ENCODE peak calls at places on chromosomes 3 and 15, in nine cellular contexts. C, D, X, S, A, R, W, Y and O are unnamed samples.

GRCh38 chr15:64246364-64247189 is 83.8 kb upstream of the PPIB start:
- DNase-seq in A (peak; percentile 29), R (no peak), S (no peak), X (no peak), D (peak; percentile 88), W (no peak), Y (no peak), C (no peak), O (no peak)

GRCh38 chr3:131812433-131812832 is 222.4 kb downstream of the CPNE4 start:
- DNase-seq in A (no peak), S (no peak), C (no peak), X (no peak), D (no peak), R (no peak), W (no peak), Y (no peak), O (no peak)

GRCh38 chr3:170059447-170059846 is 21.7 kb downstream of the GPR160 start:
- DNase-seq in C (no peak), R (no peak), A (no peak), W (no peak), D (no peak), S (no peak), Y (no peak), X (no peak), O (no peak)

GRCh38 chr15:47383102-47383501 is 334.2 kb upstream of the SEMA6D start:
- DNase-seq in C (no peak), X (no peak), D (no peak), A (no peak), W (no peak), R (no peak), S (no peak), Y (no peak), O (no peak)

GRCh38 chr3:13186416-13186815 is 113.2 kb upstream of the IQSEC1 start:
- DNase-seq in A (no peak), C (no peak), D (no peak), W (no peak), Y (no peak), R (no peak), X (no peak), S (no peak), O (no peak)

GRCh38 chr3:154829979-154830378 is 250.1 kb upstream of the MME start:
- DNase-seq in Y (no peak), C (no peak), W (no peak), X (no peak), A (no peak), D (no peak), S (no peak), R (no peak), O (no peak)

GRCh38 chr15:68816795-68817303 is 3.8 kb downstream of the ANP32A start:
- DNase-seq in Y (no peak), R (no peak), C (peak; percentile 55), A (no peak), W (no peak), D (no peak), X (peak; percentile 41), S (no peak), O (peak; percentile 90)

GRCh38 chr15:101138913-101139880 is 112.7 kb downstream of the CHSY1 start:
- DNase-seq in A (no peak), R (peak; percentile 15), Y (no peak), X (no peak), W (no peak), C (peak; percentile 51), D (no peak), S (no peak), O (no peak)

GRCh38 chr15:90942354-90943120 is 7.5 kb downstream of the UNC45A start:
- DNase-seq in A (no peak), R (no peak), D (no peak), X (no peak), Y (peak; percentile 40), C (no peak), W (no peak), S (no peak), O (no peak)

GRCh38 chr3:145678401-145678800 is 482.6 kb downstream of the PLOD2 start:
- DNase-seq in A (no peak), S (no peak), X (no peak), Y (no peak), W (no peak), C (no peak), D (no peak), R (no peak), O (no peak)

GRCh38 chr3:23819599-23820360 is 14.0 kb downstream of the UBE2E1 start:
- DNase-seq in W (no peak), S (no peak), X (no peak), D (no peak), R (no peak), C (no peak), A (no peak), Y (no peak), O (no peak)

GRCh38 chr15:68896178-68896577 is 34.1 kb upstream of the SPESP1 start:
- DNase-seq in W (no peak), X (no peak), Y (no peak), R (no peak), S (no peak), D (no peak), A (no peak), C (no peak), O (peak; percentile 66)

GRCh38 chr3:155908605-155909004 is 38.2 kb downstream of the GMPS start:
- DNase-seq in W (no peak), X (no peak), A (no peak), C (no peak), Y (no peak), R (no peak), D (no peak), S (no peak), O (no peak)

GRCh38 chr3:31561891-31562290 is 29.2 kb downstream of the STT3B start:
- DNase-seq in D (no peak), C (no peak), A (no peak), X (no peak), Y (no peak), S (no peak), W (no peak), R (no peak), O (no peak)

GRCh38 chr3:150933473-150934008 is 28.3 kb upstream of the MINDY4B start:
- DNase-seq in R (no peak), D (no peak), X (no peak), Y (no peak), A (no peak), W (no peak), C (no peak), S (no peak), O (no peak)
- H3K4me3 ChIP-seq in R (no peak overlapping the region), D (no peak overlapping the region), X (no peak overlapping the region), Y (no peak overlapping the region), A (no peak overlapping the region), W (no peak overlapping the region), C (no peak overlapping the region), S (no peak overlapping the region), O (no peak overlapping the region)

DNA sequence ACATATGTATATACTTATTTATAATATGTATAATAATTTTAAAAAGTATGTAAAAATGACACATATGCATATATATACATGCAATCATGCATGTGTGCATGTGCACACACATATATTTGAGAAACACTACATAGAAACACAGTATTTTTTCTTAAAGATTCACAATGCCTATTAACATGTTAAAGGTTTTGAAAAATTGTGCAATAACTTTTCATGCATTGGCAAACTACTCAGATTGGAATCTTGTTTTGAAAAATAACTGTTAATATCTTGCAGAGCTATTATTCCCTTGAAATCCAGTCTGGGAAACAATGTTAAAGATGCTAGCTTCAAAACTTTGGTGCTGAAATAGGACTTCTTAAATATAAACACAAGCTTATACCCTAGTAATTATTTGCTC is 256.2 kb upstream of the P2RY1 start:
- DNase-seq in C (no peak), A (no peak), R (no peak), X (no peak), W (no peak), D (no peak), S (no peak), Y (no peak), O (no peak)
- H3K4me3 ChIP-seq in C (no peak overlapping the region), A (no peak overlapping the region), R (no peak overlapping the region), X (no peak overlapping the region), W (no peak overlapping the region), D (no peak overlapping the region), S (no peak overlapping the region), Y (no peak overlapping the region), O (no peak overlapping the region)

DNA sequence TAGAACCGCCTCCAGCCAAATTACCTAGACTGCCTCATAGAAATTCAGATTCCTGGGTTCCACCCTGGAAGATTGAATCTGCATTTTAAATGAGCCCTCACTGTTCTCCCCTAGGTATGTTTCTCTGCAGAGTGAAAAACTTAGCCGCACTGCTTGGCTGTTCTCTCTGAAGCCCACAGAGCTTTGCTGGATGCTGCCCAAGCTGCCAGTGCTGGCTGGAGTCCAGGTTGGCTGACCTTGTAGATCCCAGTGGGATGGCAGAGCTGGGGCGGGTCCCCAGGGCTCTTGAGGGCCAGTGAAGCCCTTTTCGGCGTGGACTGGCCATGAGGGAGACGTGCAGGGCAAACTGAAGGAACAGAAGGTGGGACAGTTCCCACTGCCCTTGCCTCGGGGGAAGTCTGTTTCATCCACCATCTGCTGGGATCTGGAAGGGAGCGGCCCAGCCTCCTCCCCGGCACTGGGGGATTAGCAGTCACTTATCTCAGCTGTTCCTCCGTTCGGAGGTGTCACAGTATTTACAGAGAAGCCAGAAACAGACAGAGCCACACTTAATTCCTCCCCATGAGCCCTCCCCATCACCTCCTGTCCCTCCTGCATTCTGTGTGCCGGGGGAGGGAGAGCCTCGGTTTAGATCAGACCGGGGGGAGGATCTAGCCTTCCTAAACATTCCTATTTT is 3.9 kb upstream of the ACTC1 start:
- DNase-seq in Y (no peak), R (no peak), X (peak; percentile 68), C (no peak), W (no peak), D (no peak), A (no peak), S (peak; percentile 84), O (no peak)
- H3K4me3 ChIP-seq in Y (no peak overlapping the region), R (no peak overlapping the region), X (no peak overlapping the region), C (no peak overlapping the region), W (no peak overlapping the region), D (no peak overlapping the region), A (no peak overlapping the region), S (no peak overlapping the region), O (no peak overlapping the region)

GRCh38 chr3:42072930-42073329 is 18.2 kb upstream of the TRAK1 start:
- DNase-seq in W (no peak), D (no peak), R (no peak), A (no peak), C (no peak), Y (no peak), S (no peak), X (peak; percentile 24), O (no peak)

GRCh38 chr3:42071720-42072582 is 19.2 kb upstream of the TRAK1 start:
- DNase-seq in C (peak; percentile 75), X (peak; percentile 59), Y (peak; percentile 96), R (peak; percentile 57), W (no peak), A (peak; percentile 76), D (peak; percentile 87), S (peak; percentile 79), O (peak; percentile 32)

GRCh38 chr3:42068303-42069088 is 22.7 kb upstream of the TRAK1 start:
- DNase-seq in C (no peak), Y (no peak), D (no peak), S (no peak), A (no peak), X (no peak), R (no peak), W (no peak), O (no peak)

GRCh38 chr3:42070089-42070885 is 20.9 kb upstream of the TRAK1 start:
- DNase-seq in C (peak; percentile 51), X (no peak), D (no peak), Y (no peak), W (no peak), S (no peak), A (no peak), R (no peak), O (peak; percentile 87)

DNA sequence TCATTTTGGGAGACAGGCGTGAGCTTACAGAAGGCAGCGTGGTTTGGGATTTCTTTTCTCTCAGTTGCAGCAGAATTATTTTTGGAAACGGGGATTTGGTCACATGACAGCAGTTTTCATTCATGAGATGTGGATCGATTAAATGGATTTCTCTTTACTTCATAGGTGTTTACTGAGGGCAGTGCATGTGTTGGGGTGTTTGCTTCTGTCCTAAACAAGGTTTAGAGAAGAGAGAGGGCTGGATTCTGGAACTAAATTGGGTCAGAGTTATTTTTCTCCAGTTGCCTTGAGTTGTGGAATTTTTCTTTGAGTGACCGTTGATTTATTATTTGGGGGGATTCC is 18.6 kb upstream of the TRAK1 start:
- DNase-seq in W (no peak), A (no peak), S (no peak), C (no peak), X (no peak), R (no peak), D (no peak), Y (no peak), O (no peak)
- H3K4me3 ChIP-seq in W (no peak overlapping the region), A (peak overlapping the region; percentile 3), S (peak overlapping the region; percentile 45), C (no peak overlapping the region), X (no peak overlapping the region), R (peak overlapping the region; percentile 38), D (peak overlapping the region; percentile 13), Y (peak overlapping the region; percentile 27), O (no peak overlapping the region)